ENCODE peak calls at places on chromosomes 3 and 15, in nine cellular contexts. W is PC-3, P is mesenchymal stem cell, Y is K562, A is kidney, V is HCT116, U is endothelial cell of umbilical vein, F is DND-41, C is SK-N-SH. E is an unnamed sample. For H3K4me1, the result is how much of the 10 kb centered on the place peaks cover.

GRCh38 chr15:39145854-39146253 is 435.0 kb upstream of the THBS1 start:
- DNase-seq in W (peak), P (no peak), Y (no peak), A (no peak), V (no peak), U (peak), F (no peak), C (no peak), E (peak)

GRCh38 chr3:11200679-11200952 is 46.3 kb downstream of the HRH1 start:
- DNase-seq in W (peak), P (peak), Y (no peak), A (no peak), V (no peak), U (peak), F (no peak), C (no peak), E (peak)

GRCh38 chr15:28989896-28990295 is 104.1 kb downstream of the APBA2 start:
- DNase-seq in W (no peak), P (no peak), Y (no peak), A (no peak), V (no peak), U (no peak), F (no peak), C (no peak), E (no peak)

GRCh38 chr3:10286596-10287295 is 6.0 kb downstream of the GHRL start:
- DNase-seq in W (peak), P (peak), Y (no peak), A (no peak), V (peak), U (peak), F (peak), C (peak), E (peak)

GRCh38 chr15:72511536-72511935 is 37.4 kb downstream of the ARIH1 start:
- DNase-seq in W (no peak), P (no peak), Y (no peak), A (no peak), V (no peak), U (no peak), F (no peak), C (no peak), E (peak)

GRCh38 chr15:99895189-99895955 is 162.1 kb upstream of the LYSMD4 start:
- DNase-seq in W (no peak), P (no peak), Y (no peak), A (no peak), V (no peak), U (no peak), F (no peak), C (no peak), E (no peak)

GRCh38 chr3:36957862-36958686 is 13.2 kb upstream of the TRANK1 start:
- DNase-seq in W (peak), P (peak), Y (peak), A (no peak), V (no peak), U (peak), F (no peak), C (no peak), E (peak)

GRCh38 chr3:145266368-145266767 is 894.6 kb downstream of the PLOD2 start:
- DNase-seq in W (peak), P (no peak), Y (no peak), A (no peak), V (peak), U (no peak), F (no peak), C (no peak), E (no peak)

GRCh38 chr3:104547040-104547439 is 819.7 kb upstream of the ALCAM start:
- DNase-seq in W (no peak), P (no peak), Y (no peak), A (no peak), V (no peak), U (no peak), F (no peak), C (no peak), E (no peak)

GRCh38 chr3:188683032-188683491 is 488.7 kb upstream of the TPRG1 start:
- DNase-seq in W (peak), P (peak), Y (no peak), A (no peak), V (no peak), U (no peak), F (no peak), C (no peak), E (peak)

GRCh38 chr3:160768031-160768430 is 12.0 kb downstream of the PPM1L start:
- DNase-seq in W (no peak), P (no peak), Y (no peak), A (no peak), V (no peak), U (no peak), F (no peak), C (no peak), E (no peak)

GRCh38 chr3:94226058-94226457 is 163.2 kb downstream of the NSUN3 start:
- DNase-seq in W (peak), P (peak), Y (no peak), A (no peak), V (no peak), U (no peak), F (no peak), C (no peak), E (peak)

GRCh38 chr3:41893977-41894376 is 67.9 kb downstream of the ULK4 start:
- DNase-seq in W (peak), P (peak), Y (peak), A (no peak), V (peak), U (peak), F (no peak), C (peak), E (peak)

GRCh38 chr3:129593595-129594339 is 12.7 kb downstream of the PLXND1 start:
- DNase-seq in W (no peak), P (peak), Y (no peak), A (no peak), V (no peak), U (peak), F (peak), C (no peak), E (peak)

GRCh38 chr3:116905805-116906204 is 196.2 kb downstream of the TUSC7 start:
- DNase-seq in W (peak), P (no peak), Y (no peak), A (no peak), V (no peak), U (no peak), F (no peak), C (no peak), E (peak)

GRCh38 chr3:151155409-151156128 is 47.4 kb downstream of the GPR171 start:
- DNase-seq in W (no peak), P (no peak), Y (no peak), A (no peak), V (no peak), U (no peak), F (no peak), C (no peak), E (no peak)

GRCh38 chr3:135106445-135106844 is 311.4 kb downstream of the EPHB1 start:
- DNase-seq in W (peak), P (no peak), Y (peak), A (no peak), V (no peak), U (no peak), F (peak), C (no peak), E (peak)

DNA sequence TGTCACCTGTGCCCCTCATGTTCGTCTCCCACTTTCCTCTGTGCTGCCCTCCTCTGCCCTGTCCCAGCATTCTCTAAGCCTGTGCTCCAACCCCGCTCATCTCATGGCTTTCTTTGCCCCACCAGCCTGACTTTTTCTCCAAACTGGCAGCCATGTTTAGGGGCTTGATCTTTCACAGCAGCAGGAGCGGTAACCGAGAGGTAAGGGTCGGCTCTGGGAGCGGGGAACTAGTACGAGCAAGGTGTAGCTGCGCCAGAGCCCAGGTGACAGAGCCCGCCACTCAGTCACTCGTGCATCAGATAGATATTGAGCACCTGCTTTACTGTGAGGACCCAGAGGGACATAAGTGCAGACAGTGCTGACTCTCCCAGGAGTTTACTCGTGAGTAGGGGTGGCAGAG is 13.4 kb downstream of the MAN2A2 start:
- DNase-seq in W (no peak), P (no peak), Y (no peak), A (no peak), V (no peak), U (no peak), F (no peak), C (no peak), E (no peak)
- H3K4me1 ChIP-seq in W (under half), P (under half), Y (under half), A (under half), V (under half), U (under half), F (under half), C (under half), E (under half)

DNA sequence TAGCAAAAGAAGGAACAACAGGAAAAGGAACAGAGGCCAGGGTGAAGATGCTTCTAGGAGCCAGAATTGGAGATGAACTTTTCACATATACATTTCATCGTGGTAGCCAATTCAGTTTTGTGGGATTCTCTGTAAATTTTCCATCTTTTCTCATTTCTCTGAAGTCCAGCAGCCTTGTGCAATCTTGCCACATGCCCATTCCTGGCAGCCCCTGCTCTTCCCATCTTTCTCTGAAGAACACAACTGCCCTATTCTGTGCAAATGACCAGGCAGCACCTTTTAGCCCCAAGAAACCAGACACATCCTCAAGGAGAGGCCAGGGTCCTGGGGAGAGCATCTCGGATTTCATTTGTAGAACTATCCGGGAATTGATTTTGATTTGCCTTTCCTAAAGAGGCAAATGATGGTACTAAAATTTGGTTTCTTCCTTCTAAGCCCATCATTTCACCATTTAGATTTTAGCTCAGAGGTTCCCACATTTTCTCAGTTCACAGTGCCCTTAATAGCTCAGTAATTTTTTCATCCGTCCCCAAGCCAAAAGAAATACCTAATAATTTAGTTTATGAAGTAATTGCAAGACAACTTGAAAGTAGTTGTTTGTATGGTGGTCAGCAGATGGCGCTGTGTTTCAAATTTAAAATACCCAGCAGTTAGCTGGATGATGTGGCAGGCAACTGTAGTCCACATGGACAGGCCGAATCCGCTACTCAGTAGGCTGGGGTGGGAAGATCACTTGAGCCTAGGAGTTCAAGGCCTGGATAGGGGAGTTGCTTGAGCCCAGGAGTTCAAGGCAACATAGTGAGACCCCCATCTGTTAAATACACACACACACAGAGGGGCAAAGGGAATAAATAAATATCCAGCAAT is 61.3 kb upstream of the ACKR4 start:
- DNase-seq in W (peak), P (peak), Y (peak), A (no peak), V (peak), U (peak), F (peak), C (peak), E (peak)
- H3K9ac ChIP-seq in W (no peak), P (peak), Y (no peak), A (peak), V (no peak), U (no peak), F (no peak), C (peak), E (peak)

GRCh38 chr15:81263477-81263876 is 60.5 kb downstream of the STARD5 start:
- DNase-seq in W (no peak), P (no peak), Y (no peak), A (no peak), V (no peak), U (no peak), F (no peak), C (no peak), E (no peak)

GRCh38 chr15:81265256-81265943 is 58.5 kb downstream of the STARD5 start:
- DNase-seq in W (no peak), P (no peak), Y (no peak), A (no peak), V (no peak), U (no peak), F (no peak), C (no peak), E (no peak)

GRCh38 chr15:81261172-81261808 is 62.7 kb downstream of the STARD5 start:
- DNase-seq in W (no peak), P (no peak), Y (no peak), A (no peak), V (no peak), U (no peak), F (no peak), C (no peak), E (no peak)

GRCh38 chr15:81265944-81266775 is 57.8 kb downstream of the STARD5 start:
- DNase-seq in W (peak), P (peak), Y (peak), A (peak), V (peak), U (peak), F (peak), C (peak), E (peak)

DNA sequence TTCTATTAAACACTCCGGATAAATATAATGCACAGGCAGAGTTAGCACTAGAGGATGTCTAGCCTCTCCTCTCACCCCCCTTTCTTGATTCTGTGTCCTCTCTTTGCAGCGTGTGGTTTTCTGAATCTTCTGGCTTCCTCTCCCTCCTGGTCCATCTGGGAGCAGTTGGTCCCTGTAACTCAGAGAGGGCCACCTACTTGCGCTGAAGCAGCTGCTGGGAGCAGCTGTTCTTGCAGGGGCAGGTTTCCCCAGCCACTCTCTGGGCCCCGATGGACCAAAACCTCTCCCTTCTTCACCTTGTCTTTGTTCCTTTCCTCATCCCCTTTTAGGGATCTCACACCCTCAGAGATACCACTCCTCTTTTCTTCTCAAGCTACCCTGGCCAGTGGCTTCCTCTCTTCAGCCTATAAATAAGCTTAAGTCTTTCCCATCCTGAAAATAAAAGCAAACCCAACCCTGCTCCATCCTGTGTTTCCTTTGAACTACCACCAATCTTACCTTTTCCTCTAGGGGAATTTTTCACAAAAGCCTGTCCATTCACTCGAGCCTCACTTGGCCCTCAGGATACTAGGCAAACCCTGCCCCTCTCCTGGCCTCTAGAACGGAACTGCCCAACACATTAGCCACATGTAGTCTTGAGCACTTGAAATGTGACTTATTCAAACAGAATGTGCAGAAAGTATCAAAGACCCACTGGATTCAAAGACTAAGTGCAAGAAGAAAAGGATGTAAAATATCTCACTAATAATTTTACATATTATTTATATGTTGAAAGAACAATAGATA is 59.7 kb downstream of the STARD5 start:
- DNase-seq in W (no peak), P (no peak), Y (no peak), A (no peak), V (no peak), U (no peak), F (no peak), C (no peak), E (no peak)
- H3K4me1 ChIP-seq in W (under half), P (under half), Y (under half), A (under half), V (under half), U (under half), F (under half), C (under half), E (under half)

GRCh38 chr3:32454731-32455608 is 47.7 kb downstream of the CMTM6 start:
- DNase-seq in W (no peak), P (no peak), Y (no peak), A (no peak), V (no peak), U (no peak), F (no peak), C (no peak), E (peak)

GRCh38 chr3:32454111-32454510 is 48.5 kb downstream of the CMTM6 start:
- DNase-seq in W (no peak), P (no peak), Y (no peak), A (no peak), V (no peak), U (no peak), F (no peak), C (no peak), E (no peak)

GRCh38 chr3:32456429-32457130 is 46.1 kb downstream of the CMTM6 start:
- DNase-seq in W (no peak), P (no peak), Y (no peak), A (no peak), V (no peak), U (no peak), F (no peak), C (no peak), E (no peak)

GRCh38 chr3:32457971-32458471 is 44.6 kb downstream of the CMTM6 start:
- DNase-seq in W (no peak), P (no peak), Y (no peak), A (no peak), V (no peak), U (peak), F (no peak), C (no peak), E (no peak)

GRCh38 chr3:32455609-32456428 is 46.8 kb downstream of the CMTM6 start:
- DNase-seq in W (no peak), P (no peak), Y (no peak), A (no peak), V (no peak), U (no peak), F (no peak), C (no peak), E (no peak)
- H3K9ac ChIP-seq in W (no peak), P (no peak), Y (no peak), A (no peak), V (no peak), U (no peak), F (no peak), C (no peak), E (no peak)